ENCODE peak calls at places on chromosomes 16 and 17, in six cellular contexts. Q is HepG2, L is HCT116, Z is GM12878, G is K562, K is H1. H is an unnamed sample.

GRCh38 chr17:44209786-44210341 is 9.6 kb downstream of the UBTF start:
- DNase-seq in K (no peak), Z (no peak), L (no peak), Q (no peak), G (no peak), H (no peak)

GRCh38 chr17:40980594-40980993 is 3.5 kb downstream of the KRT40 start:
- DNase-seq in Z (no peak), K (no peak), L (no peak), Q (no peak), G (no peak), H (no peak)

GRCh38 chr16:49914697-49915096 is 58.8 kb upstream of the ZNF423 start:
- DNase-seq in Z (no peak), K (no peak), G (peak; percentile 69), Q (no peak), L (no peak), H (no peak)

GRCh38 chr17:77734371-77735050 is 224.0 kb upstream of the TNRC6C start:
- DNase-seq in Z (no peak), K (no peak), L (no peak), Q (peak; percentile 21), G (peak; percentile 78), H (no peak)

GRCh38 chr17:2835791-2836190 is 39.6 kb downstream of the RAP1GAP2 start:
- DNase-seq in L (no peak), Z (no peak), Q (no peak), K (no peak), G (no peak), H (no peak)

GRCh38 chr17:46950997-46951621 is 27.9 kb downstream of the RPRML start:
- DNase-seq in Z (no peak), K (no peak), Q (no peak), L (no peak), G (no peak), H (no peak)

GRCh38 chr16:58815188-58815888 is 81.2 kb upstream of the GOT2 start:
- DNase-seq in G (no peak), K (no peak), Z (no peak), L (no peak), Q (no peak), H (no peak)

GRCh38 chr16:65069090-65069489 is 52.8 kb downstream of the CDH11 start:
- DNase-seq in L (no peak), Z (no peak), G (no peak), K (no peak), Q (no peak), H (no peak)

GRCh38 chr16:24975428-24975889 is 39.7 kb downstream of the ARHGAP17 start:
- DNase-seq in Z (peak; percentile 76), G (no peak), Q (no peak), L (no peak), K (no peak), H (no peak)

GRCh38 chr17:58184308-58184985 is 8.1 kb upstream of the EPX start:
- DNase-seq in L (peak; percentile 55), Q (no peak), Z (no peak), K (peak; percentile 23), G (peak; percentile 57), H (peak; percentile 65)

GRCh38 chr17:83115832-83116231 is 36.4 kb downstream of the METRNL start:
- DNase-seq in G (no peak), K (no peak), Q (no peak), L (no peak), Z (no peak), H (no peak)

GRCh38 chr17:61412860-61413653 is 13.4 kb downstream of the TBX2 start:
- DNase-seq in Q (peak; percentile 75), K (no peak), L (no peak), G (no peak), Z (no peak), H (no peak)

GRCh38 chr16:22327446-22327775 is 30.2 kb downstream of the POLR3E start:
- DNase-seq in L (no peak), K (no peak), Q (no peak), G (no peak), Z (no peak), H (no peak)

GRCh38 chr17:40086150-40087044 is 14.0 kb downstream of the NR1D1 start:
- DNase-seq in G (peak; percentile 89), L (no peak), Q (peak; percentile 52), K (no peak), Z (no peak), H (no peak)

GRCh38 chr17:39077252-39077651 is 74.2 kb downstream of the PLXDC1 start:
- DNase-seq in G (no peak), Q (no peak), Z (no peak), K (no peak), L (no peak), H (no peak)

GRCh38 chr17:31371511-31372097 is 19.9 kb upstream of the RAB11FIP4 start:
- DNase-seq in L (no peak), Z (no peak), K (no peak), G (peak; percentile 26), Q (no peak), H (no peak)

GRCh38 chr16:10902999-10903398 is 26.0 kb downstream of the CIITA start:
- DNase-seq in Z (no peak), L (no peak), G (no peak), Q (no peak), K (no peak), H (no peak)

GRCh38 chr16:10911267-10911666 is 31.0 kb downstream of the DEXI start:
- DNase-seq in L (no peak), G (no peak), Q (no peak), Z (no peak), K (no peak), H (no peak)

GRCh38 chr16:10906482-10906881 is 29.5 kb downstream of the CIITA start:
- DNase-seq in G (no peak), Z (no peak), L (no peak), K (no peak), Q (no peak), H (no peak)

GRCh38 chr16:10907757-10908045 is 30.7 kb downstream of the CIITA start:
- DNase-seq in Q (no peak), Z (no peak), G (no peak), L (no peak), K (no peak), H (no peak)

DNA sequence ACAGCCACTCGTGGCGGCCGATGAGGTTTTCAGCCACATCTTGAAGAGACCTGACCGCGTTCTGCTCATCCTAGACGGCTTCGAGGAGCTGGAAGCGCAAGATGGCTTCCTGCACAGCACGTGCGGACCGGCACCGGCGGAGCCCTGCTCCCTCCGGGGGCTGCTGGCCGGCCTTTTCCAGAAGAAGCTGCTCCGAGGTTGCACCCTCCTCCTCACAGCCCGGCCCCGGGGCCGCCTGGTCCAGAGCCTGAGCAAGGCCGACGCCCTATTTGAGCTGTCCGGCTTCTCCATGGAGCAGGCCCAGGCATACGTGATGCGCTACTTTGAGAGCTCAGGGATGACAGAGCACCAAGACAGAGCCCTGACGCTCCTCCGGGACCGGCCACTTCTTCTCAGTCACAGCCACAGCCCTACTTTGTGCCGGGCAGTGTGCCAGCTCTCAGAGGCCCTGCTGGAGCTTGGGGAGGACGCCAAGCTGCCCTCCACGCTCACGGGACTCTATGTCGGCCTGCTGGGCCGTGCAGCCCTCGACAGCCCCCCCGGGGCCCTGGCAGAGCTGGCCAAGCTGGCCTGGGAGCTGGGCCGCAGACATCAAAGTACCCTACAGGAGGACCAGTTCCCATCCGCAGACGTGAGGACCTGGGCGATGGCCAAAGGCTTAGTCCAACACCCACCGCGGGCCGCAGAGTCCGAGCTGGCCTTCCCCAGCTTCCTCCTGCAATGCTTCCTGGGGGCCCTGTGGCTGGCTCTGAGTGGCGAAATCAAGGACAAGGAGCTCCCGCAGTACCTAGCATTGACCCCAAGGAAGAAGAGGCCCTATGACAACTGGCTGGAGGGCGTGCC is 30.1 kb downstream of the CIITA start:
- DNase-seq in Q (no peak), L (no peak), K (no peak), G (no peak), Z (no peak), H (no peak)
- TF ChIP-seq YY1 in Q (no peak), L (no peak), K (no peak), G (no peak), Z (no peak), H (no peak)

GRCh38 chr17:79560527-79560926 is 50.3 kb downstream of the RBFOX3 start:
- DNase-seq in G (no peak), Q (no peak), K (no peak), L (no peak), Z (no peak), H (no peak)

GRCh38 chr17:79563237-79564013 is 47.4 kb downstream of the RBFOX3 start:
- DNase-seq in Q (no peak), L (peak; percentile 61), Z (no peak), G (no peak), K (no peak), H (no peak)

GRCh38 chr17:79561486-79562116 is 49.2 kb downstream of the RBFOX3 start:
- DNase-seq in Z (no peak), K (no peak), Q (no peak), G (no peak), L (no peak), H (no peak)

GRCh38 chr17:79562117-79562805 is 48.6 kb downstream of the RBFOX3 start:
- DNase-seq in Q (no peak), Z (no peak), K (no peak), G (no peak), L (no peak), H (no peak)

DNA sequence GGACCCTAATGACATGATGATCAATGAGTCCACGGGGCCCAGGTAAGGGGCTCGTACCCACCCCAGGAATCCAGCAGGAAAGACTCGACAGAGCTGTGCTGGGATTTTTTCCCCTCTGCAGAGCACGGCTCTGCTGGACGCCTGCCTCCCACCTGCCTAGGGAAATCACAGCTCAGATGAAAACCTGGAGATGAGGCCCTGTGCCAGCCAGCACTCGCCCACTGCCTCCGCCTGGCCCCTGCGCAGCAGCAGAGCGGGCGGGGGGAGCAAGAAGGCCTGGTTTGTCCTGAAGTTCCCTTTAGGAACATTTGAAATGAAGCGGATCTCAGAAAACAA is 48.1 kb downstream of the RBFOX3 start:
- DNase-seq in G (no peak), Q (no peak), L (no peak), K (no peak), Z (no peak), H (no peak)
- H3K27me3 ChIP-seq in G (peaks cover 54% of the 10 kb centered on the region), Q (peaks cover 8% of the 10 kb centered on the region), L (peaks cover 4% of the 10 kb centered on the region), K (no peaks in the 10 kb centered on the region), Z (no peaks in the 10 kb centered on the region), H (no peaks in the 10 kb centered on the region)

GRCh38 chr16:61890346-61890745 is 145.9 kb downstream of the CDH8 start:
- DNase-seq in Z (no peak), K (no peak), G (no peak), L (no peak), Q (no peak), H (no peak)
- TF ChIP-seq ZNF274 in Z (no peak), K (no peak), G (no peak), L (no peak), Q (no peak), H (no peak)

DNA sequence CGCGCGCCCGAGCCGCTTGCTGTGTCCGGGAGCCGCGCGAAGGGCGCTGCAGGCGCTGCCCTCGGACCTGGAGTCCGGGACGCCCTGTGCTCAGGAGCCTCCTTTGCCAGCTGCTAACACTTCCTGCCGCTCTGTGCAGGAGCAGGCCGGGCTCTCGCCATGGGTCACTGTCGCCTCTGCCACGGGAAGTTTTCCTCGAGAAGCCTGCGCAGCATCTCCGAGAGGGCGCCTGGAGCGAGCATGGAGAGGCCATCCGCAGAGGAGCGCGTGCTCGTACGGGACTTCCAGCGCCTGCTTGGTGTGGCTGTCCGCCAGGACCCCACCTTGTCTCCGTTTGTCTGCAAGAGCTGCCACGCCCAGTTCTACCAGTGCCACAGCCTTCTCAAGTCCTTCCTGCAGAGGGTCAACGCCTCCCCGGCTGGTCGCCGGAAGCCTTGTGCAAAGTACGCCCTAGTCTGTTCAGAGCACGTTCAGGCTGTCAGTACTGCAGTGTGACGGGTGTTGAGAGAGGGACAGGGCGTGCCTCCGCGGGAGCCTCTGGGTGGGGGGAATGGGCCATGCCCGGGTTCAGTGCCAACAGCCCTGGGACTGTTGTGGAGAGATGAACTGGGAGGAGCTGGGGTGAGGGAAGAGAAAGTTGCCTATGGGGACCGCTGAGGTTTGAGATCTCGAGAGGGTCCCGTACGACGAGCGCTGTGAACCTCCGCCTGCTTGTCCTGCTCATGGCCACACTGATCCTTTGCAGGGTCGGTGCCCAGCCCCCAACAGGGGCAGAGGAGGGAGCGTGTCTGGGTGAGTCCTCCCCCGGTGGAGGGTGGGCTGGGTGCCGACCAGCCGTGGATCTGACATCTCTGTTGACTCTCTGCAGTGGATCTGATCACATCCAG is 1.3 kb downstream of the ZNF276 start:
- DNase-seq in L (peak; percentile 56), K (no peak), Q (no peak), G (no peak), Z (no peak), H (no peak)
- TF ChIP-seq YY1 in L (no peak), K (no peak), Q (no peak), G (no peak), Z (no peak), H (no peak)

H was measured in NT2/D1.